ENCODE peak calls at places on chromosomes 2 and 18, in six cellular contexts. One of them, this sample, is unnamed. For H3K36me3, the result is how much of the 10 kb centered on the place peaks cover.

GRCh38 chr2:105261061-105261460 is 19.5 kb downstream of the GPR45 start:
- DNase-seq in esophagus muscularis mucosa: no peak
- DNase-seq in sigmoid colon: peak
- DNase-seq in transverse colon: no peak
- DNase-seq in tibial nerve: no peak
- DNase-seq in K562: peak
- DNase-seq in this sample: no peak

GRCh38 chr18:57784034-57784815 is 18.9 kb downstream of the ATP8B1 start:
- DNase-seq in esophagus muscularis mucosa: no peak
- DNase-seq in sigmoid colon: no peak
- DNase-seq in transverse colon: no peak
- DNase-seq in tibial nerve: no peak
- DNase-seq in K562: peak
- DNase-seq in this sample: no peak

GRCh38 chr2:120445431-120446143 is 99.7 kb downstream of the INHBB start:
- DNase-seq in esophagus muscularis mucosa: no peak
- DNase-seq in sigmoid colon: no peak
- DNase-seq in transverse colon: no peak
- DNase-seq in tibial nerve: no peak
- DNase-seq in K562: no peak
- DNase-seq in this sample: no peak

GRCh38 chr2:150621800-150622199 is 134.3 kb upstream of the RND3 start:
- DNase-seq in esophagus muscularis mucosa: no peak
- DNase-seq in sigmoid colon: no peak
- DNase-seq in transverse colon: no peak
- DNase-seq in tibial nerve: no peak
- DNase-seq in K562: no peak
- DNase-seq in this sample: no peak

GRCh38 chr2:119279666-119280065 is 56.0 kb downstream of the STEAP3 start:
- DNase-seq in esophagus muscularis mucosa: peak
- DNase-seq in sigmoid colon: no peak
- DNase-seq in transverse colon: no peak
- DNase-seq in tibial nerve: no peak
- DNase-seq in K562: no peak
- DNase-seq in this sample: no peak

GRCh38 chr2:128279786-128280701 is 38.6 kb downstream of the HS6ST1 start:
- DNase-seq in esophagus muscularis mucosa: no peak
- DNase-seq in sigmoid colon: peak
- DNase-seq in transverse colon: peak
- DNase-seq in tibial nerve: no peak
- DNase-seq in K562: no peak
- DNase-seq in this sample: no peak

GRCh38 chr2:30367232-30368070 is 79.6 kb upstream of the LCLAT1 start:
- DNase-seq in esophagus muscularis mucosa: no peak
- DNase-seq in sigmoid colon: no peak
- DNase-seq in transverse colon: no peak
- DNase-seq in tibial nerve: no peak
- DNase-seq in K562: no peak
- DNase-seq in this sample: no peak

GRCh38 chr18:525066-525797 is 24.7 kb upstream of the COLEC12 start:
- DNase-seq in esophagus muscularis mucosa: no peak
- DNase-seq in sigmoid colon: no peak
- DNase-seq in transverse colon: no peak
- DNase-seq in tibial nerve: no peak
- DNase-seq in K562: no peak
- DNase-seq in this sample: no peak

GRCh38 chr2:37711308-37711731 is 39.9 kb upstream of the CDC42EP3 start:
- DNase-seq in esophagus muscularis mucosa: no peak
- DNase-seq in sigmoid colon: no peak
- DNase-seq in transverse colon: peak
- DNase-seq in tibial nerve: no peak
- DNase-seq in K562: no peak
- DNase-seq in this sample: peak

GRCh38 chr2:241821460-241822263 is 12.7 kb downstream of the NEU4 start:
- DNase-seq in esophagus muscularis mucosa: no peak
- DNase-seq in sigmoid colon: peak
- DNase-seq in transverse colon: peak
- DNase-seq in tibial nerve: peak
- DNase-seq in K562: no peak
- DNase-seq in this sample: peak

GRCh38 chr2:71988170-71988569 is 159.5 kb downstream of the CYP26B1 start:
- DNase-seq in esophagus muscularis mucosa: no peak
- DNase-seq in sigmoid colon: no peak
- DNase-seq in transverse colon: no peak
- DNase-seq in tibial nerve: no peak
- DNase-seq in K562: no peak
- DNase-seq in this sample: no peak

GRCh38 chr2:38465789-38466127 is 88.7 kb upstream of the ATL2 start:
- DNase-seq in esophagus muscularis mucosa: no peak
- DNase-seq in sigmoid colon: no peak
- DNase-seq in transverse colon: peak
- DNase-seq in tibial nerve: no peak
- DNase-seq in K562: peak
- DNase-seq in this sample: peak

GRCh38 chr2:20224716-20225293 is at the start of gene SDC1:
- DNase-seq in esophagus muscularis mucosa: no peak
- DNase-seq in sigmoid colon: peak
- DNase-seq in transverse colon: peak
- DNase-seq in tibial nerve: no peak
- DNase-seq in K562: peak
- DNase-seq in this sample: peak

DNA sequence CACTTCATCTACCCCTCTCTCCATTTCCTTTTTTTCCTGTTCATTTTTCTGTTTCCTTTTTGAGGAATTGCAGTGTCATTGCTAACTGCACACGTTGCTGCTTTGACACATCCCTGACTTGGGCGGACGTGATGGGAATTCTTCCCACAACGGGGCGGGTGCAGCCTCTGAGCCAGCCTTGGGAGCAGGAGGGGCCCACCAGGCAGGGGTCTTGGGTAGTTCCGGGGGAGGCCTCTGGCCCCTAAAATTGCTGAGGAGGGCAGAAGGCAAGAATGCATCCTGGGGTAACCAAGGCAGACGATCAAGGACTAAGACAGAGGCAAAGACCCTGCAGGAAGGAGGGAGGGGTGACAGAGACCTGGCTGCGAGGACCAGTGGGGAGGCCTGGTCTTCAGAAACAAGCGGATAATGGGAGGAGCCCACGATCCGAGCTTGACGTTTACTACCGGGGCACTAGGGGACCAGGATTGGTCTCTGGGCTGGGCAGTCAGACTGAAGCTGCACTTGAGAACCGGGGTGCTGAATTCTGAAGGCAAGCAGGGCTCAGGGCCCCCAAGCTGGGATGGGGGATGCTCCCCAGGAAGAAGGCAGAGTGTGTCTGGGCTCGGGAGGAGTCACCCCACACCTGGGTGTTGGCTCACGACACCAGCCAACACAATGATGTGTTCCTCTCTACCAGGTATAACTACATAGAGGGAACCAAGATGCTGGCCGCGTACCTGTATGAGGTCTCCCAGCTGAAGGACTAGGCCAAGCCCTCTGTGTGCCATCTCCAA is 14.8 kb upstream of the CNDP1 start:
- DNase-seq in esophagus muscularis mucosa: no peak
- DNase-seq in sigmoid colon: peak
- DNase-seq in transverse colon: no peak
- DNase-seq in tibial nerve: no peak
- DNase-seq in K562: no peak
- DNase-seq in this sample: no peak
- H3K36me3 ChIP-seq in esophagus muscularis mucosa: half or more
- H3K36me3 ChIP-seq in sigmoid colon: under half
- H3K36me3 ChIP-seq in transverse colon: under half
- H3K36me3 ChIP-seq in tibial nerve: half or more
- H3K36me3 ChIP-seq in K562: half or more
- H3K36me3 ChIP-seq in this sample: half or more

DNA sequence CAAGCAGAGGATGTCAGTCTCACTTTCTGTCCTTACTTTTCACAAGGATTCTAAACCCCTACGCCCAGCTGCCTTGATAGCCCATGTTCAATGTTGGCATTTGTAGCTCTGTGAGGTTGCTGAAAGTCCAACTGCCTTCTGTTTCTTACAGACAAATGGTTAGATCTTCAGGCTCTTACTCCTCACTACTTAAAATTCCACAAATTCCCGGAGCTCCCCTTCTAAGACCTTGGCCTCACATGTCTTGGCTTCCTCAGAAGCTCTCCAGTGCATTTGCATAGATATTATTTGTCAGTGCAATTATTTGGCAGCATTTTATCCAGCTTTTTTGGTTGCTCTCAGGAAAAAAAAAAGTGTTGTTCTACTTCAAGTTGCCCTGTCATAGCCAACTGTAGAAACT is 453.7 kb upstream of the CELF4 start:
- DNase-seq in esophagus muscularis mucosa: no peak
- DNase-seq in sigmoid colon: no peak
- DNase-seq in transverse colon: no peak
- DNase-seq in tibial nerve: no peak
- DNase-seq in K562: no peak
- DNase-seq in this sample: no peak
- H3K27ac ChIP-seq in esophagus muscularis mucosa: no peak
- H3K27ac ChIP-seq in sigmoid colon: no peak
- H3K27ac ChIP-seq in transverse colon: no peak
- H3K27ac ChIP-seq in tibial nerve: no peak
- H3K27ac ChIP-seq in K562: no peak
- H3K27ac ChIP-seq in this sample: no peak

DNA sequence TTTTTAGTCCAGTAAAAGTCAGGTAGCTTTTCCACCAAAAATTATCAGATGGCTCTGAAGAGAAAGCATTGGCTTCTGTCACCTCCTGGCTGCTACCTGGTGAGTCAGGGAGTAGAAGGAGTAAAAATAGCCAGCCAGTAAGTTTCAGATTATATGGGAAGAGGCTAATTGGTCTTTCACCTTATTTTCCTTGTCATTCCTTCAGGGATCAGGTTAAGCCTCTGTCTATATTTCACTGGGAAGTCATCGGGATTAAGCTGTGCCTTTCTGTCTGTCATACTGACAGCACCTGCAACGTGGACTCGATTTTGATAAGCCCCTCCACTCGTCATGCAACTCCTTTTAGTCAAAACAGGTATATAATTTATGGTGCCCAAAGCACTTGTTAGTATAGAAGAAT is 380.7 kb upstream of the CELF4 start:
- DNase-seq in esophagus muscularis mucosa: no peak
- DNase-seq in sigmoid colon: no peak
- DNase-seq in transverse colon: no peak
- DNase-seq in tibial nerve: no peak
- DNase-seq in K562: no peak
- DNase-seq in this sample: no peak
- TF ChIP-seq EP300 in esophagus muscularis mucosa: no peak
- TF ChIP-seq EP300 in sigmoid colon: no peak
- TF ChIP-seq EP300 in transverse colon: no peak
- TF ChIP-seq EP300 in tibial nerve: no peak
- TF ChIP-seq EP300 in K562: no peak
- TF ChIP-seq EP300 in this sample: no peak

DNA sequence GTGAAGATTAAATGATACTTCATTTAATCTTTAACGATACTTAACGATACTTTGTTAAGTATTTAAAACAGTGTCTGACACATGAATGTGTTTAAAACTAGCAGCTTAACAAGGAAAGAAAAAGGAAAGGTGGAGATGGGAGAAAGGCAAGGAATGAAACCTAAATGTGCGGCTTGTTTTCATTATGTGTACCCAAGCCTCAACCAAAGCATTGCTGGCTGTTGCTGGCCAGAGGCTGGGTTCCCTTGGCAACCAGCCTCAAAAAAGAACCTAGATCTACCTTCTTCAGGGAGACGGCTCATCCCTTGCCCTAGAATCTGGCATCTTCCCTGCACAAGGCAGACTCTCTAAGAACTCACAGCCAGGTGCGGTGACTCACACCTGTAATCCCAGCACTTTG is 13.8 kb upstream of the PCBP1 start:
- DNase-seq in esophagus muscularis mucosa: no peak
- DNase-seq in sigmoid colon: peak
- DNase-seq in transverse colon: no peak
- DNase-seq in tibial nerve: no peak
- DNase-seq in K562: no peak
- DNase-seq in this sample: no peak
- H3K36me3 ChIP-seq in esophagus muscularis mucosa: under half
- H3K36me3 ChIP-seq in sigmoid colon: under half
- H3K36me3 ChIP-seq in transverse colon: under half
- H3K36me3 ChIP-seq in tibial nerve: half or more
- H3K36me3 ChIP-seq in K562: under half
- H3K36me3 ChIP-seq in this sample: under half

DNA sequence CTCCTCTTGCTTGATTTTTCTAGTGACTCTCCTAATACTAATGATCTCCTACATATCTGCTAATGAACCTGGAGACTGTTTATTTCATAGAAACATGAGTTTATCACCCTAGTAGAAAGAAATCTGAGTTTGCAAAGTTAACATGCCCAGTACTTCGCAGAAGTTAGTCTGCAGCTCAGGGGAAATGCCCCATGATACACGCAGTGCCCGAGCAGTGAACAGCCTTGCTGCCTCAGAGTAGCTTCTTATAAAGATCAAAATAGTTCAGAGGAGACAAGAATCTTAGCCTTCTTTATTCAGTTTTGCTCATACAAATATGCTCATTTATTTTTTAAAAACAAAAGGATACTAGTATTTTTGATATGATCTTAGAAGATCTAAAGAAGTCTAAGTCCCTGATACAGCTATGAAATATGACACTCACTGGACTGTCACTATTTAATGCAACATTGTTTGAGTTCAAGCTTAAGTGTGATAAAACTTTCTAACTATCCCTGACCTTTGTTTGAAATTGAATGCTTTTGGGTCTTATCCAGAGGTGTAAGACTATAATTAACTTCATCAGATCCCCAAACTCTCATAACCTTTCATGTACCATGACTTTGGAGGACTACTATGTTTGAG is 20.5 kb downstream of the FRZB start:
- DNase-seq in esophagus muscularis mucosa: no peak
- DNase-seq in sigmoid colon: no peak
- DNase-seq in transverse colon: no peak
- DNase-seq in tibial nerve: no peak
- DNase-seq in K562: no peak
- DNase-seq in this sample: no peak
- H3K27ac ChIP-seq in esophagus muscularis mucosa: peak
- H3K27ac ChIP-seq in sigmoid colon: peak
- H3K27ac ChIP-seq in transverse colon: no peak
- H3K27ac ChIP-seq in tibial nerve: no peak
- H3K27ac ChIP-seq in K562: no peak
- H3K27ac ChIP-seq in this sample: no peak